ENCODE peak calls at places on chromosome 7, in four cellular contexts. V, C, M and U are unnamed samples.

GRCh38 chr7:113796557-113796956 is 122.3 kb downstream of the PPP1R3A start:
- DNase-seq in V (no peak), C (no peak), M (peak; percentile 69), U (no peak)

GRCh38 chr7:101911800-101912705 is 94.6 kb downstream of the CUX1 start:
- DNase-seq in V (no peak), C (no peak), M (no peak), U (no peak)

GRCh38 chr7:114130860-114131259 is 212.1 kb upstream of the PPP1R3A start:
- DNase-seq in V (no peak), C (no peak), M (no peak), U (no peak)

GRCh38 chr7:132423594-132424200 is 152.6 kb downstream of the PLXNA4 start:
- DNase-seq in V (no peak), C (no peak), M (no peak), U (no peak)

GRCh38 chr7:47337531-47337930 is 244.4 kb downstream of the TNS3 start:
- DNase-seq in V (no peak), C (no peak), M (no peak), U (no peak)

GRCh38 chr7:116431783-116432182 is 67.8 kb upstream of the CAV2 start:
- DNase-seq in V (no peak), C (no peak), M (no peak), U (no peak)

GRCh38 chr7:139118803-139119485 is 9.4 kb upstream of the ZC3HAV1 start:
- DNase-seq in V (no peak), C (no peak), M (peak; percentile 56), U (peak; percentile 63)

GRCh38 chr7:132392713-132393112 is 183.6 kb downstream of the PLXNA4 start:
- DNase-seq in V (no peak), C (no peak), M (no peak), U (no peak)

GRCh38 chr7:26515462-26515861 is 223.8 kb downstream of the SNX10 start:
- DNase-seq in V (peak; percentile 13), C (no peak), M (peak; percentile 58), U (no peak)

GRCh38 chr7:380226-380550 is 90.2 kb downstream of the FOXL3 start:
- DNase-seq in V (no peak), C (no peak), M (no peak), U (no peak)